ENCODE peak calls at places on chromosomes 13 and 19, in nine cellular contexts. One of them, this sample, is unnamed.

GRCh38 chr13:107516517-107516916 is 698.8 kb downstream of the LIG4 start:
- DNase-seq in A549: no peak
- DNase-seq in CD8-positive, alpha-beta T cell: no peak
- DNase-seq in suprapubic skin: no peak
- DNase-seq in heart right ventricle: no peak
- DNase-seq in fibroblast of mammary gland: no peak
- DNase-seq in breast epithelium: no peak
- DNase-seq in neural progenitor cell: no peak
- DNase-seq in nephron progenitor cell: no peak
- DNase-seq in this sample: no peak

GRCh38 chr13:77409412-77409811 is 82.5 kb upstream of the MYCBP2 start:
- DNase-seq in fibroblast of mammary gland: no peak
- DNase-seq in neural progenitor cell: peak
- DNase-seq in CD8-positive, alpha-beta T cell: no peak
- DNase-seq in nephron progenitor cell: no peak
- DNase-seq in breast epithelium: no peak
- DNase-seq in heart right ventricle: no peak
- DNase-seq in suprapubic skin: no peak
- DNase-seq in A549: no peak
- DNase-seq in this sample: no peak

GRCh38 chr13:99103536-99103935 is 97.1 kb upstream of the UBAC2 start:
- DNase-seq in neural progenitor cell: peak
- DNase-seq in fibroblast of mammary gland: no peak
- DNase-seq in A549: no peak
- DNase-seq in heart right ventricle: no peak
- DNase-seq in suprapubic skin: no peak
- DNase-seq in breast epithelium: no peak
- DNase-seq in nephron progenitor cell: no peak
- DNase-seq in CD8-positive, alpha-beta T cell: no peak
- DNase-seq in this sample: no peak

GRCh38 chr13:97328222-97328790 is 105.7 kb upstream of the RAP2A start:
- DNase-seq in heart right ventricle: no peak
- DNase-seq in fibroblast of mammary gland: peak
- DNase-seq in A549: no peak
- DNase-seq in neural progenitor cell: peak
- DNase-seq in suprapubic skin: no peak
- DNase-seq in CD8-positive, alpha-beta T cell: no peak
- DNase-seq in breast epithelium: peak
- DNase-seq in nephron progenitor cell: peak
- DNase-seq in this sample: no peak

GRCh38 chr19:12112238-12112637 is 27.9 kb downstream of the ZNF20 start:
- DNase-seq in heart right ventricle: no peak
- DNase-seq in CD8-positive, alpha-beta T cell: no peak
- DNase-seq in suprapubic skin: no peak
- DNase-seq in A549: no peak
- DNase-seq in fibroblast of mammary gland: no peak
- DNase-seq in neural progenitor cell: no peak
- DNase-seq in nephron progenitor cell: no peak
- DNase-seq in breast epithelium: no peak
- DNase-seq in this sample: no peak

GRCh38 chr19:48419158-48419920 is 25.9 kb downstream of the GRIN2D start:
- DNase-seq in fibroblast of mammary gland: peak
- DNase-seq in nephron progenitor cell: peak
- DNase-seq in CD8-positive, alpha-beta T cell: peak
- DNase-seq in neural progenitor cell: peak
- DNase-seq in breast epithelium: no peak
- DNase-seq in heart right ventricle: no peak
- DNase-seq in A549: no peak
- DNase-seq in suprapubic skin: no peak
- DNase-seq in this sample: peak

GRCh38 chr13:93328943-93329342 is 102.3 kb downstream of the GPC6 start:
- DNase-seq in neural progenitor cell: no peak
- DNase-seq in CD8-positive, alpha-beta T cell: no peak
- DNase-seq in suprapubic skin: no peak
- DNase-seq in heart right ventricle: no peak
- DNase-seq in fibroblast of mammary gland: no peak
- DNase-seq in A549: no peak
- DNase-seq in nephron progenitor cell: no peak
- DNase-seq in breast epithelium: no peak
- DNase-seq in this sample: no peak

GRCh38 chr19:7527516-7528191 is 5.2 kb downstream of the MCOLN1 start:
- DNase-seq in heart right ventricle: no peak
- DNase-seq in nephron progenitor cell: no peak
- DNase-seq in suprapubic skin: no peak
- DNase-seq in A549: no peak
- DNase-seq in CD8-positive, alpha-beta T cell: no peak
- DNase-seq in breast epithelium: no peak
- DNase-seq in fibroblast of mammary gland: no peak
- DNase-seq in neural progenitor cell: no peak
- DNase-seq in this sample: peak

GRCh38 chr19:1745589-1746031 is 7.7 kb upstream of the ONECUT3 start:
- DNase-seq in suprapubic skin: no peak
- DNase-seq in CD8-positive, alpha-beta T cell: no peak
- DNase-seq in nephron progenitor cell: no peak
- DNase-seq in neural progenitor cell: peak
- DNase-seq in fibroblast of mammary gland: no peak
- DNase-seq in breast epithelium: no peak
- DNase-seq in A549: no peak
- DNase-seq in heart right ventricle: no peak
- DNase-seq in this sample: no peak

GRCh38 chr19:12723643-12724426 is at the start of gene TNPO2:
- DNase-seq in heart right ventricle: peak
- DNase-seq in A549: peak
- DNase-seq in neural progenitor cell: peak
- DNase-seq in CD8-positive, alpha-beta T cell: peak
- DNase-seq in fibroblast of mammary gland: peak
- DNase-seq in suprapubic skin: no peak
- DNase-seq in breast epithelium: no peak
- DNase-seq in nephron progenitor cell: peak
- DNase-seq in this sample: no peak

GRCh38 chr19:5154799-5155426 is 185.7 kb downstream of the PTPRS start:
- DNase-seq in nephron progenitor cell: no peak
- DNase-seq in suprapubic skin: no peak
- DNase-seq in heart right ventricle: no peak
- DNase-seq in CD8-positive, alpha-beta T cell: no peak
- DNase-seq in neural progenitor cell: no peak
- DNase-seq in A549: no peak
- DNase-seq in breast epithelium: no peak
- DNase-seq in fibroblast of mammary gland: no peak
- DNase-seq in this sample: no peak

GRCh38 chr19:2270572-2271515 is 11.1 kb downstream of the PEAK3 start:
- DNase-seq in fibroblast of mammary gland: peak
- DNase-seq in suprapubic skin: peak
- DNase-seq in heart right ventricle: peak
- DNase-seq in nephron progenitor cell: peak
- DNase-seq in CD8-positive, alpha-beta T cell: peak
- DNase-seq in A549: peak
- DNase-seq in breast epithelium: peak
- DNase-seq in neural progenitor cell: peak
- DNase-seq in this sample: peak

GRCh38 chr19:33193864-33194362 is at the start of gene LRP3:
- DNase-seq in CD8-positive, alpha-beta T cell: no peak
- DNase-seq in A549: no peak
- DNase-seq in heart right ventricle: peak
- DNase-seq in nephron progenitor cell: peak
- DNase-seq in fibroblast of mammary gland: no peak
- DNase-seq in neural progenitor cell: peak
- DNase-seq in suprapubic skin: no peak
- DNase-seq in breast epithelium: no peak
- DNase-seq in this sample: peak

GRCh38 chr19:51508059-51508733 is 6.6 kb upstream of the SIGLEC12 start:
- DNase-seq in suprapubic skin: no peak
- DNase-seq in neural progenitor cell: no peak
- DNase-seq in heart right ventricle: no peak
- DNase-seq in fibroblast of mammary gland: no peak
- DNase-seq in CD8-positive, alpha-beta T cell: no peak
- DNase-seq in A549: no peak
- DNase-seq in nephron progenitor cell: no peak
- DNase-seq in breast epithelium: no peak
- DNase-seq in this sample: no peak

GRCh38 chr19:51513968-51514367 is 12.4 kb upstream of the SIGLEC12 start:
- DNase-seq in nephron progenitor cell: no peak
- DNase-seq in heart right ventricle: no peak
- DNase-seq in suprapubic skin: no peak
- DNase-seq in CD8-positive, alpha-beta T cell: no peak
- DNase-seq in breast epithelium: no peak
- DNase-seq in neural progenitor cell: no peak
- DNase-seq in fibroblast of mammary gland: no peak
- DNase-seq in A549: no peak
- DNase-seq in this sample: no peak

GRCh38 chr19:51514866-51515481 is 13.4 kb upstream of the SIGLEC12 start:
- DNase-seq in heart right ventricle: no peak
- DNase-seq in A549: peak
- DNase-seq in suprapubic skin: no peak
- DNase-seq in breast epithelium: no peak
- DNase-seq in neural progenitor cell: peak
- DNase-seq in fibroblast of mammary gland: peak
- DNase-seq in nephron progenitor cell: peak
- DNase-seq in CD8-positive, alpha-beta T cell: no peak
- DNase-seq in this sample: no peak

GRCh38 chr19:51509823-51510660 is 8.4 kb upstream of the SIGLEC12 start:
- DNase-seq in nephron progenitor cell: no peak
- DNase-seq in suprapubic skin: no peak
- DNase-seq in CD8-positive, alpha-beta T cell: no peak
- DNase-seq in neural progenitor cell: no peak
- DNase-seq in heart right ventricle: no peak
- DNase-seq in fibroblast of mammary gland: no peak
- DNase-seq in breast epithelium: no peak
- DNase-seq in A549: no peak
- DNase-seq in this sample: no peak

GRCh38 chr19:51511353-51511752 is 9.8 kb upstream of the SIGLEC12 start:
- DNase-seq in A549: no peak
- DNase-seq in nephron progenitor cell: no peak
- DNase-seq in fibroblast of mammary gland: peak
- DNase-seq in neural progenitor cell: peak
- DNase-seq in suprapubic skin: no peak
- DNase-seq in CD8-positive, alpha-beta T cell: no peak
- DNase-seq in heart right ventricle: no peak
- DNase-seq in breast epithelium: no peak
- DNase-seq in this sample: no peak
- TF ChIP-seq CTCF in A549: no peak
- TF ChIP-seq CTCF in nephron progenitor cell: no peak
- TF ChIP-seq CTCF in fibroblast of mammary gland: peak
- TF ChIP-seq CTCF in neural progenitor cell: peak
- TF ChIP-seq CTCF in suprapubic skin: no peak
- TF ChIP-seq CTCF in CD8-positive, alpha-beta T cell: no peak
- TF ChIP-seq CTCF in heart right ventricle: no peak
- TF ChIP-seq CTCF in breast epithelium: no peak
- TF ChIP-seq CTCF in this sample: no peak

GRCh38 chr13:50081106-50081898 is 66.1 kb downstream of the KCNRG start:
- DNase-seq in CD8-positive, alpha-beta T cell: peak
- DNase-seq in nephron progenitor cell: peak
- DNase-seq in fibroblast of mammary gland: no peak
- DNase-seq in heart right ventricle: peak
- DNase-seq in neural progenitor cell: peak
- DNase-seq in breast epithelium: peak
- DNase-seq in A549: no peak
- DNase-seq in suprapubic skin: peak
- DNase-seq in this sample: peak
- TF ChIP-seq CTCF in CD8-positive, alpha-beta T cell: peak
- TF ChIP-seq CTCF in nephron progenitor cell: no peak
- TF ChIP-seq CTCF in fibroblast of mammary gland: no peak
- TF ChIP-seq CTCF in heart right ventricle: no peak
- TF ChIP-seq CTCF in neural progenitor cell: peak
- TF ChIP-seq CTCF in breast epithelium: no peak
- TF ChIP-seq CTCF in A549: no peak
- TF ChIP-seq CTCF in suprapubic skin: no peak
- TF ChIP-seq CTCF in this sample: no peak

GRCh38 chr19:45863840-45864628 is at the start of gene FOXA3:
- DNase-seq in heart right ventricle: peak
- DNase-seq in fibroblast of mammary gland: peak
- DNase-seq in nephron progenitor cell: peak
- DNase-seq in neural progenitor cell: peak
- DNase-seq in CD8-positive, alpha-beta T cell: peak
- DNase-seq in breast epithelium: no peak
- DNase-seq in suprapubic skin: no peak
- DNase-seq in A549: peak
- DNase-seq in this sample: peak
- TF ChIP-seq CTCF in heart right ventricle: peak
- TF ChIP-seq CTCF in fibroblast of mammary gland: no peak
- TF ChIP-seq CTCF in nephron progenitor cell: peak
- TF ChIP-seq CTCF in neural progenitor cell: peak
- TF ChIP-seq CTCF in CD8-positive, alpha-beta T cell: peak
- TF ChIP-seq CTCF in breast epithelium: peak
- TF ChIP-seq CTCF in suprapubic skin: peak
- TF ChIP-seq CTCF in A549: peak
- TF ChIP-seq CTCF in this sample: peak

GRCh38 chr13:27288397-27288796 is 17.8 kb downstream of the RASL11A start:
- DNase-seq in CD8-positive, alpha-beta T cell: no peak
- DNase-seq in A549: no peak
- DNase-seq in neural progenitor cell: no peak
- DNase-seq in heart right ventricle: no peak
- DNase-seq in nephron progenitor cell: no peak
- DNase-seq in breast epithelium: no peak
- DNase-seq in suprapubic skin: no peak
- DNase-seq in fibroblast of mammary gland: no peak
- DNase-seq in this sample: no peak

GRCh38 chr13:27280841-27281240 is 10.2 kb downstream of the RASL11A start:
- DNase-seq in nephron progenitor cell: no peak
- DNase-seq in neural progenitor cell: no peak
- DNase-seq in fibroblast of mammary gland: no peak
- DNase-seq in breast epithelium: no peak
- DNase-seq in A549: no peak
- DNase-seq in suprapubic skin: no peak
- DNase-seq in heart right ventricle: no peak
- DNase-seq in CD8-positive, alpha-beta T cell: no peak
- DNase-seq in this sample: no peak

GRCh38 chr13:27281420-27281819 is 10.8 kb downstream of the RASL11A start:
- DNase-seq in A549: no peak
- DNase-seq in neural progenitor cell: no peak
- DNase-seq in nephron progenitor cell: no peak
- DNase-seq in suprapubic skin: no peak
- DNase-seq in heart right ventricle: no peak
- DNase-seq in fibroblast of mammary gland: no peak
- DNase-seq in breast epithelium: no peak
- DNase-seq in CD8-positive, alpha-beta T cell: no peak
- DNase-seq in this sample: no peak

GRCh38 chr13:27280009-27280646 is 9.5 kb downstream of the RASL11A start:
- DNase-seq in fibroblast of mammary gland: no peak
- DNase-seq in neural progenitor cell: no peak
- DNase-seq in heart right ventricle: no peak
- DNase-seq in CD8-positive, alpha-beta T cell: no peak
- DNase-seq in breast epithelium: no peak
- DNase-seq in suprapubic skin: no peak
- DNase-seq in nephron progenitor cell: no peak
- DNase-seq in A549: no peak
- DNase-seq in this sample: no peak

DNA sequence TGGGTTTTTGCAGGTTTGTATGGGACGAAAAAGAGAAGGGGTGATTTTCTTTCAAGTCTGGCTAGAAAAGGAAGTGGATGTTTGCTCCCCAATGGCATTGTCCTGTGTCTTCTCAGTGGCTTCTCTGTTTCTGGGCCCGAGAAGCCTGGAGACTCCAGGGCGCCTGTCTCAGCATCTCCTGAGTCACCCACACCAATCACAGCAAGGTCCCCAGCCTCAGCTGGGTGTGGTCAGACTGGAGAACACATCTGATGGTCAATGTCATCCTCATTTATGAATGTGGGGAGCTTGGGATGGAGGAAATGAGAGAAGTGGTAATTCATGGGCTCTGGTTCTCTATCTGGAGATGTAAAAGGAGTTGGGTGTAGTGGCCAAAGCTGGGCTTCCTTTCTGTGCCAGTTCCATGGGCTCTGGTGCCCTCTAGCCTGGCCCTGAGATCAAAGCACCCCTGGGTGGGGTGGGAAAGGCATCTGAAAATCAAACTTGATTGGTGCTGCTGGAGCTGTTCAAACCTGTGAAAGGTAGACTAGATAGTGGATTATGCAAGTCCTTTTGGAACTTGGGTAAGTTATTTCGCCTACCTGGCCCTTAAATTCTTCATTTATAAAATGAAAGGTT is 13.4 kb downstream of the RASL11A start:
- DNase-seq in suprapubic skin: no peak
- DNase-seq in CD8-positive, alpha-beta T cell: no peak
- DNase-seq in A549: peak
- DNase-seq in breast epithelium: no peak
- DNase-seq in nephron progenitor cell: no peak
- DNase-seq in heart right ventricle: no peak
- DNase-seq in fibroblast of mammary gland: peak
- DNase-seq in neural progenitor cell: no peak
- DNase-seq in this sample: no peak
- TF ChIP-seq CTCF in suprapubic skin: no peak
- TF ChIP-seq CTCF in CD8-positive, alpha-beta T cell: no peak
- TF ChIP-seq CTCF in A549: peak
- TF ChIP-seq CTCF in breast epithelium: no peak
- TF ChIP-seq CTCF in nephron progenitor cell: no peak
- TF ChIP-seq CTCF in heart right ventricle: peak
- TF ChIP-seq CTCF in fibroblast of mammary gland: peak
- TF ChIP-seq CTCF in neural progenitor cell: peak
- TF ChIP-seq CTCF in this sample: peak

This sample was measured in upper lobe of left lung.